ENCODE peak calls at places on chromosome 16, in ten cellular contexts. One of them, this sample, is unnamed.

GRCh38 chr16:51431517-51432241 is 280.6 kb upstream of the SALL1 start:
- DNase-seq in heart right ventricle: no peak
- DNase-seq in lung: no peak
- DNase-seq in GM23248: peak; percentile 98
- DNase-seq in trophoblast cell: no peak
- DNase-seq in choroid plexus epithelial cell: peak; percentile 98
- DNase-seq in BJ: peak; percentile 94
- DNase-seq in cardiac fibroblast: peak; percentile 93
- DNase-seq in upper lobe of right lung: no peak
- DNase-seq in AG04449: peak; percentile 95
- DNase-seq in this sample: peak; percentile 97

GRCh38 chr16:1310832-1311200 is 1.4 kb downstream of the UBE2I start:
- DNase-seq in heart right ventricle: no peak
- DNase-seq in lung: no peak
- DNase-seq in cardiac fibroblast: peak; percentile 31
- DNase-seq in GM23248: peak; percentile 65
- DNase-seq in BJ: no peak
- DNase-seq in choroid plexus epithelial cell: peak; percentile 44
- DNase-seq in trophoblast cell: peak; percentile 45
- DNase-seq in AG04449: no peak
- DNase-seq in upper lobe of right lung: no peak
- DNase-seq in this sample: no peak

GRCh38 chr16:89506113-89506504 is 2.1 kb upstream of the SPG7 start:
- DNase-seq in BJ: no peak
- DNase-seq in upper lobe of right lung: no peak
- DNase-seq in lung: no peak
- DNase-seq in choroid plexus epithelial cell: no peak
- DNase-seq in cardiac fibroblast: peak; percentile 49
- DNase-seq in trophoblast cell: no peak
- DNase-seq in AG04449: no peak
- DNase-seq in GM23248: no peak
- DNase-seq in heart right ventricle: no peak
- DNase-seq in this sample: no peak

GRCh38 chr16:70416748-70417616 is 21.9 kb downstream of the ST3GAL2 start:
- DNase-seq in heart right ventricle: no peak
- DNase-seq in cardiac fibroblast: no peak
- DNase-seq in lung: no peak
- DNase-seq in upper lobe of right lung: no peak
- DNase-seq in BJ: no peak
- DNase-seq in GM23248: no peak
- DNase-seq in trophoblast cell: no peak
- DNase-seq in AG04449: no peak
- DNase-seq in choroid plexus epithelial cell: no peak
- DNase-seq in this sample: no peak

GRCh38 chr16:66300037-66300436 is 66.5 kb upstream of the CDH5 start:
- DNase-seq in upper lobe of right lung: no peak
- DNase-seq in AG04449: no peak
- DNase-seq in BJ: no peak
- DNase-seq in heart right ventricle: no peak
- DNase-seq in GM23248: no peak
- DNase-seq in cardiac fibroblast: no peak
- DNase-seq in lung: no peak
- DNase-seq in trophoblast cell: no peak
- DNase-seq in choroid plexus epithelial cell: no peak
- DNase-seq in this sample: no peak

GRCh38 chr16:58077796-58078195 is 51.4 kb downstream of the CFAP20 start:
- DNase-seq in lung: no peak
- DNase-seq in BJ: no peak
- DNase-seq in GM23248: no peak
- DNase-seq in choroid plexus epithelial cell: no peak
- DNase-seq in upper lobe of right lung: no peak
- DNase-seq in AG04449: no peak
- DNase-seq in trophoblast cell: peak; percentile 76
- DNase-seq in cardiac fibroblast: no peak
- DNase-seq in heart right ventricle: no peak
- DNase-seq in this sample: no peak

GRCh38 chr16:72561-73537 is at the start of gene RHBDF1:
- DNase-seq in GM23248: peak; percentile 80
- DNase-seq in lung: no peak
- DNase-seq in trophoblast cell: peak; percentile 85
- DNase-seq in BJ: no peak
- DNase-seq in cardiac fibroblast: peak; percentile 58
- DNase-seq in choroid plexus epithelial cell: peak; percentile 60
- DNase-seq in upper lobe of right lung: peak; percentile 86
- DNase-seq in AG04449: no peak
- DNase-seq in heart right ventricle: peak; percentile 75
- DNase-seq in this sample: no peak

GRCh38 chr16:90077757-90078593 is 844 bp upstream of the PRDM7 start:
- DNase-seq in lung: no peak
- DNase-seq in choroid plexus epithelial cell: peak; percentile 74
- DNase-seq in trophoblast cell: peak; percentile 19
- DNase-seq in AG04449: no peak
- DNase-seq in upper lobe of right lung: no peak
- DNase-seq in BJ: peak; percentile 4
- DNase-seq in cardiac fibroblast: peak; percentile 42
- DNase-seq in GM23248: peak; percentile 62
- DNase-seq in heart right ventricle: no peak
- DNase-seq in this sample: no peak

GRCh38 chr16:57637424-57637823 is 9.0 kb downstream of the ADGRG1 start:
- DNase-seq in choroid plexus epithelial cell: peak; percentile 43
- DNase-seq in AG04449: no peak
- DNase-seq in lung: no peak
- DNase-seq in cardiac fibroblast: no peak
- DNase-seq in upper lobe of right lung: no peak
- DNase-seq in GM23248: no peak
- DNase-seq in BJ: no peak
- DNase-seq in trophoblast cell: no peak
- DNase-seq in heart right ventricle: peak; percentile 68
- DNase-seq in this sample: no peak

GRCh38 chr16:55294947-55295346 is 29.1 kb upstream of the IRX6 start:
- DNase-seq in GM23248: peak; percentile 64
- DNase-seq in cardiac fibroblast: no peak
- DNase-seq in AG04449: no peak
- DNase-seq in trophoblast cell: no peak
- DNase-seq in upper lobe of right lung: no peak
- DNase-seq in choroid plexus epithelial cell: no peak
- DNase-seq in BJ: no peak
- DNase-seq in heart right ventricle: peak; percentile 18
- DNase-seq in lung: no peak
- DNase-seq in this sample: peak; percentile 7

GRCh38 chr16:19167710-19168172 is 299 bp upstream of the SYT17 start:
- DNase-seq in cardiac fibroblast: peak; percentile 57
- DNase-seq in upper lobe of right lung: peak; percentile 92
- DNase-seq in AG04449: no peak
- DNase-seq in BJ: no peak
- DNase-seq in choroid plexus epithelial cell: peak; percentile 70
- DNase-seq in heart right ventricle: peak; percentile 77
- DNase-seq in GM23248: peak; percentile 83
- DNase-seq in lung: peak; percentile 72
- DNase-seq in trophoblast cell: peak; percentile 85
- DNase-seq in this sample: no peak

GRCh38 chr16:31108035-31108793 is at the start of gene BCKDK:
- DNase-seq in GM23248: peak; percentile 90
- DNase-seq in BJ: no peak
- DNase-seq in choroid plexus epithelial cell: peak; percentile 61
- DNase-seq in lung: peak; percentile 68
- DNase-seq in heart right ventricle: peak; percentile 85
- DNase-seq in AG04449: no peak
- DNase-seq in upper lobe of right lung: peak; percentile 88
- DNase-seq in trophoblast cell: peak; percentile 56
- DNase-seq in cardiac fibroblast: peak; percentile 66
- DNase-seq in this sample: no peak

GRCh38 chr16:31427441-31428276 is 501 bp downstream of the COX6A2 start:
- DNase-seq in GM23248: peak; percentile 75
- DNase-seq in heart right ventricle: peak; percentile 79
- DNase-seq in cardiac fibroblast: peak; percentile 20
- DNase-seq in choroid plexus epithelial cell: peak; percentile 29
- DNase-seq in lung: peak; percentile 38
- DNase-seq in trophoblast cell: peak; percentile 72
- DNase-seq in AG04449: no peak
- DNase-seq in upper lobe of right lung: peak; percentile 81
- DNase-seq in BJ: no peak
- DNase-seq in this sample: no peak

GRCh38 chr16:88376053-88376834 is 6.5 kb upstream of the ZNF469 start:
- DNase-seq in upper lobe of right lung: peak; percentile 53
- DNase-seq in GM23248: no peak
- DNase-seq in trophoblast cell: peak; percentile 55
- DNase-seq in AG04449: no peak
- DNase-seq in BJ: no peak
- DNase-seq in lung: no peak
- DNase-seq in heart right ventricle: no peak
- DNase-seq in cardiac fibroblast: no peak
- DNase-seq in choroid plexus epithelial cell: no peak
- DNase-seq in this sample: no peak

GRCh38 chr16:19446300-19446846 is 28.7 kb downstream of the TMC5 start:
- DNase-seq in choroid plexus epithelial cell: no peak
- DNase-seq in cardiac fibroblast: no peak
- DNase-seq in GM23248: no peak
- DNase-seq in trophoblast cell: no peak
- DNase-seq in AG04449: no peak
- DNase-seq in upper lobe of right lung: no peak
- DNase-seq in lung: no peak
- DNase-seq in BJ: no peak
- DNase-seq in heart right ventricle: no peak
- DNase-seq in this sample: no peak

GRCh38 chr16:81818514-81819304 is 39.6 kb downstream of the PLCG2 start:
- DNase-seq in trophoblast cell: no peak
- DNase-seq in GM23248: no peak
- DNase-seq in choroid plexus epithelial cell: no peak
- DNase-seq in cardiac fibroblast: no peak
- DNase-seq in upper lobe of right lung: no peak
- DNase-seq in lung: no peak
- DNase-seq in BJ: no peak
- DNase-seq in AG04449: no peak
- DNase-seq in heart right ventricle: no peak
- DNase-seq in this sample: no peak
- H3K4me3 ChIP-seq in trophoblast cell: no peak overlapping the region
- H3K4me3 ChIP-seq in GM23248: no peak overlapping the region
- H3K4me3 ChIP-seq in choroid plexus epithelial cell: no peak overlapping the region
- H3K4me3 ChIP-seq in cardiac fibroblast: no peak overlapping the region
- H3K4me3 ChIP-seq in upper lobe of right lung: no peak overlapping the region
- H3K4me3 ChIP-seq in lung: no peak overlapping the region
- H3K4me3 ChIP-seq in BJ: no peak overlapping the region
- H3K4me3 ChIP-seq in AG04449: no peak overlapping the region
- H3K4me3 ChIP-seq in heart right ventricle: no peak overlapping the region
- H3K4me3 ChIP-seq in this sample: no peak overlapping the region

GRCh38 chr16:2475413-2476344 is 752 bp downstream of the TBC1D24 start:
- DNase-seq in AG04449: no peak
- DNase-seq in choroid plexus epithelial cell: no peak
- DNase-seq in cardiac fibroblast: no peak
- DNase-seq in heart right ventricle: no peak
- DNase-seq in upper lobe of right lung: peak; percentile 81
- DNase-seq in GM23248: peak; percentile 33
- DNase-seq in lung: no peak
- DNase-seq in trophoblast cell: peak; percentile 50
- DNase-seq in BJ: no peak
- DNase-seq in this sample: no peak

GRCh38 chr16:2474877-2475412 is at the start of gene TBC1D24:
- DNase-seq in cardiac fibroblast: peak; percentile 76
- DNase-seq in lung: peak; percentile 81
- DNase-seq in GM23248: peak; percentile 92
- DNase-seq in heart right ventricle: peak; percentile 92
- DNase-seq in choroid plexus epithelial cell: peak; percentile 80
- DNase-seq in AG04449: no peak
- DNase-seq in BJ: no peak
- DNase-seq in upper lobe of right lung: peak; percentile 95
- DNase-seq in trophoblast cell: peak; percentile 91
- DNase-seq in this sample: peak; percentile 25

GRCh38 chr16:2476741-2477140 is 1.8 kb downstream of the TBC1D24 start:
- DNase-seq in cardiac fibroblast: no peak
- DNase-seq in GM23248: no peak
- DNase-seq in upper lobe of right lung: no peak
- DNase-seq in heart right ventricle: no peak
- DNase-seq in lung: no peak
- DNase-seq in BJ: no peak
- DNase-seq in AG04449: no peak
- DNase-seq in choroid plexus epithelial cell: no peak
- DNase-seq in trophoblast cell: no peak
- DNase-seq in this sample: no peak

GRCh38 chr16:2477327-2477726 is 2.4 kb downstream of the TBC1D24 start:
- DNase-seq in GM23248: no peak
- DNase-seq in AG04449: no peak
- DNase-seq in BJ: no peak
- DNase-seq in choroid plexus epithelial cell: no peak
- DNase-seq in cardiac fibroblast: no peak
- DNase-seq in trophoblast cell: no peak
- DNase-seq in upper lobe of right lung: no peak
- DNase-seq in heart right ventricle: no peak
- DNase-seq in lung: no peak
- DNase-seq in this sample: no peak

DNA sequence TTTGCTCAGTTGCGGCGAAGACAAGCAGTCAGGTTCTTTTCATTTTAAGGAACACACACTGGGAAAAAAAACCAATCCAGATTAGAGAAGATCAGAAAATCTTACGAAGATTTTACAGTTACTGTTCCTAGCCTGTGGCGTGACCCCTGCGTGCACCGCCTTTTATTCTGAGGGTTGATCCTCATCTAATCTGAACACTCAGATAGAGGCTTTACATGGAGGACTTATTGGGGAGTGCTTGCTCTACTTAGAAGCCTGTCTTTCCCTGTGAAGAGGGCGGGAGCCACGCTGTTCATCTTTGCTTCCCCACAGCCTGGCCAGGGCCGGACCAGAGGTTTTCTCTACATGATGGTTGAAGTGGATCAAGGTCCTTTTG is 1.4 kb downstream of the TBC1D24 start:
- DNase-seq in AG04449: no peak
- DNase-seq in upper lobe of right lung: no peak
- DNase-seq in cardiac fibroblast: no peak
- DNase-seq in BJ: no peak
- DNase-seq in GM23248: no peak
- DNase-seq in lung: no peak
- DNase-seq in trophoblast cell: no peak
- DNase-seq in heart right ventricle: no peak
- DNase-seq in choroid plexus epithelial cell: no peak
- DNase-seq in this sample: no peak
- H3K4me3 ChIP-seq in AG04449: peak overlapping the region; percentile 78
- H3K4me3 ChIP-seq in upper lobe of right lung: peak overlapping the region; percentile 70
- H3K4me3 ChIP-seq in cardiac fibroblast: no peak overlapping the region
- H3K4me3 ChIP-seq in BJ: no peak overlapping the region
- H3K4me3 ChIP-seq in GM23248: no peak overlapping the region
- H3K4me3 ChIP-seq in lung: no peak overlapping the region
- H3K4me3 ChIP-seq in trophoblast cell: no peak overlapping the region
- H3K4me3 ChIP-seq in heart right ventricle: no peak overlapping the region
- H3K4me3 ChIP-seq in choroid plexus epithelial cell: no peak overlapping the region
- H3K4me3 ChIP-seq in this sample: no peak overlapping the region

GRCh38 chr16:86608301-86608747 is 30.0 kb downstream of the FOXL1 start:
- DNase-seq in GM23248: peak; percentile 40
- DNase-seq in AG04449: no peak
- DNase-seq in upper lobe of right lung: no peak
- DNase-seq in trophoblast cell: no peak
- DNase-seq in cardiac fibroblast: peak; percentile 55
- DNase-seq in lung: no peak
- DNase-seq in BJ: no peak
- DNase-seq in choroid plexus epithelial cell: no peak
- DNase-seq in heart right ventricle: no peak
- DNase-seq in this sample: no peak
- H3K4me3 ChIP-seq in GM23248: no peak overlapping the region
- H3K4me3 ChIP-seq in AG04449: no peak overlapping the region
- H3K4me3 ChIP-seq in upper lobe of right lung: no peak overlapping the region
- H3K4me3 ChIP-seq in trophoblast cell: no peak overlapping the region
- H3K4me3 ChIP-seq in cardiac fibroblast: no peak overlapping the region
- H3K4me3 ChIP-seq in lung: no peak overlapping the region
- H3K4me3 ChIP-seq in BJ: no peak overlapping the region
- H3K4me3 ChIP-seq in choroid plexus epithelial cell: no peak overlapping the region
- H3K4me3 ChIP-seq in heart right ventricle: no peak overlapping the region
- H3K4me3 ChIP-seq in this sample: no peak overlapping the region

GRCh38 chr16:29819506-29819905 is 756 bp upstream of the MVP start:
- DNase-seq in lung: no peak
- DNase-seq in trophoblast cell: peak; percentile 30
- DNase-seq in upper lobe of right lung: peak; percentile 67
- DNase-seq in cardiac fibroblast: no peak
- DNase-seq in BJ: no peak
- DNase-seq in AG04449: no peak
- DNase-seq in choroid plexus epithelial cell: peak; percentile 23
- DNase-seq in GM23248: no peak
- DNase-seq in heart right ventricle: no peak
- DNase-seq in this sample: no peak
- H3K4me3 ChIP-seq in lung: no peak overlapping the region
- H3K4me3 ChIP-seq in trophoblast cell: no peak overlapping the region
- H3K4me3 ChIP-seq in upper lobe of right lung: peak overlapping the region; percentile 84
- H3K4me3 ChIP-seq in cardiac fibroblast: peak overlapping the region; percentile 8
- H3K4me3 ChIP-seq in BJ: no peak overlapping the region
- H3K4me3 ChIP-seq in AG04449: peak overlapping the region; percentile 18
- H3K4me3 ChIP-seq in choroid plexus epithelial cell: peak overlapping the region; percentile 72
- H3K4me3 ChIP-seq in GM23248: no peak overlapping the region
- H3K4me3 ChIP-seq in heart right ventricle: no peak overlapping the region
- H3K4me3 ChIP-seq in this sample: no peak overlapping the region

This sample was measured in skeletal muscle cell.